ENCODE peak calls at places on chromosomes 7 and 10, in five cellular contexts. K is stromal cell of bone marrow, M is ovary, Y is fibroblast of the conjunctiva, P is ureter. A is an unnamed sample.

GRCh38 chr10:71647526-71648354 is 71.8 kb downstream of the C10orf105 start:
- DNase-seq in K (no peak), M (no peak), Y (no peak), P (no peak), A (no peak)

GRCh38 chr7:73622909-73623797 is 1.2 kb downstream of the MLXIPL start:
- DNase-seq in K (no peak), M (peak; percentile 41), Y (no peak), P (no peak), A (no peak)

GRCh38 chr7:96316949-96317348 is 4.9 kb downstream of the SLC25A13 start:
- DNase-seq in K (no peak), M (no peak), Y (no peak), P (no peak), A (no peak)

GRCh38 chr7:121547341-121548092 is 151.4 kb upstream of the FAM3C start:
- DNase-seq in K (peak; percentile 66), M (no peak), Y (peak; percentile 67), P (no peak), A (peak; percentile 43)

GRCh38 chr10:530717-531116 is 158.8 kb downstream of the DIP2C start:
- DNase-seq in K (no peak), M (no peak), Y (no peak), P (no peak), A (no peak)

GRCh38 chr10:124725171-124725631 is 19.0 kb downstream of the FAM53B start:
- DNase-seq in K (no peak), M (peak; percentile 5), Y (no peak), P (no peak), A (no peak)

GRCh38 chr10:69861251-69862240 is 59.8 kb downstream of the COL13A1 start:
- DNase-seq in K (peak; percentile 83), M (no peak), Y (peak; percentile 87), P (no peak), A (peak; percentile 73)

GRCh38 chr7:17952387-17952786 is 12.1 kb upstream of the SNX13 start:
- DNase-seq in K (no peak), M (no peak), Y (no peak), P (no peak), A (no peak)

GRCh38 chr10:24255907-24256306 is 47.0 kb downstream of the KIAA1217 start:
- DNase-seq in K (no peak), M (no peak), Y (no peak), P (peak; percentile 64), A (no peak)

GRCh38 chr7:139016931-139017511 is 18.8 kb downstream of the ZC3HAV1L start:
- DNase-seq in K (peak; percentile 54), M (peak; percentile 64), Y (peak; percentile 66), P (peak; percentile 70), A (no peak)

GRCh38 chr7:129078455-129078854 is 23.5 kb upstream of the TNPO3 start:
- DNase-seq in K (no peak), M (no peak), Y (no peak), P (no peak), A (no peak)

GRCh38 chr10:74898201-74898976 is 72.0 kb downstream of the KAT6B start:
- DNase-seq in K (no peak), M (no peak), Y (no peak), P (no peak), A (no peak)

GRCh38 chr10:102752934-102753664 is 9.4 kb downstream of the WBP1L start:
- DNase-seq in K (peak; percentile 67), M (peak; percentile 38), Y (peak; percentile 65), P (no peak), A (no peak)

GRCh38 chr10:110323503-110323902 is 18.8 kb upstream of the SMNDC1 start:
- DNase-seq in K (peak; percentile 81), M (no peak), Y (no peak), P (no peak), A (peak; percentile 76)

GRCh38 chr7:140904081-140904480 is 20.6 kb downstream of the BRAF start:
- DNase-seq in K (peak; percentile 28), M (no peak), Y (no peak), P (no peak), A (no peak)

GRCh38 chr10:13743101-13743693 is 156.4 kb downstream of the PRPF18 start:
- DNase-seq in K (no peak), M (no peak), Y (no peak), P (no peak), A (no peak)

GRCh38 chr7:51477323-51477722 is 160.7 kb upstream of the COBL start:
- DNase-seq in K (no peak), M (no peak), Y (no peak), P (no peak), A (no peak)

GRCh38 chr10:121484401-121484800 is 113.8 kb downstream of the FGFR2 start:
- DNase-seq in K (no peak), M (no peak), Y (no peak), P (no peak), A (no peak)

GRCh38 chr7:108528183-108528712 is 2.3 kb upstream of the PNPLA8 start:
- DNase-seq in K (no peak), M (no peak), Y (no peak), P (no peak), A (no peak)

GRCh38 chr10:102235598-102235920 is 5.8 kb downstream of the PITX3 start:
- DNase-seq in K (no peak), M (no peak), Y (no peak), P (no peak), A (no peak)

GRCh38 chr10:74058658-74059057 is 60.7 kb downstream of the VCL start:
- DNase-seq in K (no peak), M (no peak), Y (no peak), P (no peak), A (no peak)

GRCh38 chr7:98867271-98867701 is 2.5 kb downstream of the TMEM130 start:
- DNase-seq in K (no peak), M (no peak), Y (no peak), P (no peak), A (no peak)

GRCh38 chr7:99984593-99984992 is 8.8 kb upstream of the AZGP1 start:
- DNase-seq in K (no peak), M (no peak), Y (no peak), P (no peak), A (no peak)

GRCh38 chr10:63260860-63261251 is 127.7 kb downstream of the NRBF2 start:
- DNase-seq in K (no peak), M (no peak), Y (no peak), P (no peak), A (no peak)

GRCh38 chr10:79303631-79304478 is 43.4 kb upstream of the PPIF start:
- DNase-seq in K (no peak), M (no peak), Y (no peak), P (no peak), A (no peak)